ENCODE peak calls at places on chromosomes 4 and X, in seven cellular contexts. Y, E, G, U, L, Z and F are unnamed samples.

GRCh38 chrX:11407331-11408110 is 114.3 kb downstream of the AMELX start:
- DNase-seq in U (no peak), L (no peak), E (no peak), Y (peak; percentile 35), G (no peak), Z (no peak), F (no peak)

GRCh38 chr4:125726121-125726520 is 411.4 kb downstream of the FAT4 start:
- DNase-seq in Y (no peak), G (no peak), U (no peak), L (no peak), E (no peak), Z (no peak), F (no peak)

GRCh38 chr4:122953924-122954323 is 31.5 kb upstream of the NUDT6 start:
- DNase-seq in Y (no peak), Z (no peak), G (no peak), L (no peak), E (no peak), U (no peak), F (no peak)

GRCh38 chr4:42655921-42656735 is 777 bp downstream of the ATP8A1 start:
- DNase-seq in Y (peak; percentile 63), Z (peak; percentile 86), L (peak; percentile 37), E (no peak), G (peak; percentile 48), U (peak; percentile 35), F (peak; percentile 56)

GRCh38 chr4:102569200-102569599 is 68.0 kb downstream of the NFKB1 start:
- DNase-seq in L (no peak), U (peak; percentile 45), Y (no peak), E (no peak), G (no peak), Z (no peak), F (no peak)

GRCh38 chrX:19886888-19887531 is 390 bp downstream of the SH3KBP1 start:
- DNase-seq in L (no peak), E (no peak), Y (peak; percentile 5), Z (peak; percentile 7), G (peak; percentile 19), U (peak; percentile 60), F (peak; percentile 42)

GRCh38 chr4:7818676-7819041 is 121.0 kb downstream of the AFAP1 start:
- DNase-seq in Y (no peak), U (no peak), E (no peak), G (no peak), L (peak; percentile 25), Z (no peak), F (no peak)

GRCh38 chr4:31088600-31089230 is 368.5 kb downstream of the PCDH7 start:
- DNase-seq in E (peak; percentile 72), Y (peak; percentile 65), Z (no peak), G (no peak), U (no peak), L (no peak), F (no peak)

GRCh38 chr4:164224871-164225270 is 529.1 kb upstream of the SMIM31 start:
- DNase-seq in Y (no peak), L (no peak), Z (no peak), U (no peak), E (no peak), G (no peak), F (peak; percentile 53)

GRCh38 chrX:70444326-70445196 is at the start of gene DLG3:
- DNase-seq in G (peak; percentile 84), L (peak; percentile 37), Z (no peak), E (no peak), U (peak; percentile 60), Y (peak; percentile 30), F (peak; percentile 81)

GRCh38 chr4:2045518-2045951 is 13.6 kb upstream of the NAT8L start:
- DNase-seq in Z (peak; percentile 39), Y (peak; percentile 57), G (no peak), U (peak; percentile 41), L (no peak), E (no peak), F (no peak)

GRCh38 chr4:110196871-110197420 is 1.5 kb downstream of the ELOVL6 start:
- DNase-seq in Z (peak; percentile 51), G (peak; percentile 79), E (no peak), L (no peak), U (peak; percentile 70), Y (peak; percentile 10), F (peak; percentile 79)

GRCh38 chr4:102180080-102180479 is 165.2 kb downstream of the SLC39A8 start:
- DNase-seq in U (no peak), Z (no peak), G (no peak), L (no peak), Y (no peak), E (no peak), F (no peak)

GRCh38 chrX:48573690-48574269 is 504 bp upstream of the RBM3 start:
- DNase-seq in U (no peak), L (peak; percentile 28), G (no peak), E (no peak), Z (no peak), Y (no peak), F (no peak)

GRCh38 chrX:74234829-74235228 is 69.2 kb upstream of the ZCCHC13 start:
- DNase-seq in U (no peak), Y (peak; percentile 8), E (no peak), L (no peak), G (no peak), Z (no peak), F (no peak)

GRCh38 chr4:102139932-102140331 is 205.3 kb downstream of the SLC39A8 start:
- DNase-seq in Y (peak; percentile 88), Z (no peak), E (peak; percentile 36), G (no peak), L (no peak), U (no peak), F (no peak)

GRCh38 chrX:48515842-48516241 is 5.8 kb upstream of the EBP start:
- DNase-seq in Z (no peak), L (no peak), G (no peak), U (no peak), Y (no peak), E (no peak), F (no peak)

GRCh38 chr4:15832523-15833451 is 54.7 kb downstream of the CD38 start:
- DNase-seq in G (no peak), E (no peak), L (no peak), Y (no peak), Z (no peak), U (no peak), F (no peak)

GRCh38 chr4:189096717-189097116 is 844.0 kb upstream of the FRG1 start:
- DNase-seq in U (no peak), L (no peak), E (no peak), Z (no peak), Y (no peak), G (peak; percentile 71), F (no peak)

GRCh38 chrX:2464677-2465166 is 36.1 kb downstream of the DHRSX start:
- DNase-seq in L (no peak), Y (no peak), E (peak; percentile 99), Z (no peak), G (peak; percentile 61), U (no peak), F (peak; percentile 30)

GRCh38 chrX:2462780-2463179 is 38.0 kb downstream of the DHRSX start:
- DNase-seq in E (no peak), Z (no peak), U (no peak), Y (no peak), L (no peak), G (peak; percentile 74), F (peak; percentile 66)

GRCh38 chrX:2461711-2462016 is 39.1 kb downstream of the DHRSX start:
- DNase-seq in G (no peak), U (no peak), L (no peak), E (no peak), Z (no peak), Y (no peak), F (no peak)

GRCh38 chrX:2466876-2467656 is 33.7 kb downstream of the DHRSX start:
- DNase-seq in E (no peak), L (peak; percentile 61), G (no peak), Z (no peak), U (no peak), Y (no peak), F (peak; percentile 20)

GRCh38 chrX:2463973-2464676 is 36.7 kb downstream of the DHRSX start:
- DNase-seq in U (no peak), Z (no peak), E (peak; percentile 99), G (peak; percentile 77), L (no peak), Y (no peak), F (peak; percentile 49)
- TF ChIP-seq EZH2 in U (no peak), Z (no peak), E (no peak), G (no peak), L (no peak), Y (no peak), F (no peak)

DNA sequence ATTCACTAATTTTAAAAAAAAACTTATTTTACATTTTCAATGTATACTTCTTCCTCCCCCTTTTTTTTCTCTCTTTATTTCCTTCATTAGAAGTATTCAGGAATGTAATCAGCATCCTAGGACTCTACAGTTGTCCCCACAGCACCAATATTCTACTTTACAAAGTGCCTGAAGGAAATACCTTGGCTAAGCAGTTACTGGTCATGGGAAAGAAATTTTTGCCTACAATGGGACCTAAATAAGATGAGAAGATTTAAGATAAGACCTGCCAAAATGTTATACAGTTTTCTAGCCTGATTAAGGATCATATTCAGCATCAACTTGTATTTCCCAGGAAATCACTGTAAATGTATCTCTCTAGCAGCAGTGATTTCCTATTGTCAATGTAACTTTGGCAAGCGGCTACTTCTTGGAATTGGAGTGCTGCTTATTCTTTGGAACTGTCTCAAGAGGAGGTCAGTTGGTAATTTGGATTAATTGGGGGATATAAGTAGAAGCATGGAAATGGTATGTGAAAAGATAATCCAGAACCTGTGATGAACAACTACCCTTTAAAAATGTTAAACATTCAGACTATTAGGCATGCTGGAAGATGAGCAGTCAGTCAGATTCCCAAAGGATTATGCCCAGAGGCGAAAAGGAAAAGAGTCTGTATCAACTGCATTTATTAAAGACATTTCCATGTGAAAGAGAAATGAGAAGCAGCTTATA is 62.7 kb downstream of the SEC24D start:
- DNase-seq in L (no peak), G (no peak), E (no peak), Y (no peak), Z (no peak), U (peak; percentile 46), F (no peak)
- H3K4me1 ChIP-seq in L (peaks cover 37% of the 10 kb centered on the region), G (peaks cover 19% of the 10 kb centered on the region), E (peaks cover 2% of the 10 kb centered on the region), Y (peaks cover 8% of the 10 kb centered on the region), Z (peaks cover 11% of the 10 kb centered on the region), U (peaks cover 51% of the 10 kb centered on the region), F (peaks cover 4% of the 10 kb centered on the region)

DNA sequence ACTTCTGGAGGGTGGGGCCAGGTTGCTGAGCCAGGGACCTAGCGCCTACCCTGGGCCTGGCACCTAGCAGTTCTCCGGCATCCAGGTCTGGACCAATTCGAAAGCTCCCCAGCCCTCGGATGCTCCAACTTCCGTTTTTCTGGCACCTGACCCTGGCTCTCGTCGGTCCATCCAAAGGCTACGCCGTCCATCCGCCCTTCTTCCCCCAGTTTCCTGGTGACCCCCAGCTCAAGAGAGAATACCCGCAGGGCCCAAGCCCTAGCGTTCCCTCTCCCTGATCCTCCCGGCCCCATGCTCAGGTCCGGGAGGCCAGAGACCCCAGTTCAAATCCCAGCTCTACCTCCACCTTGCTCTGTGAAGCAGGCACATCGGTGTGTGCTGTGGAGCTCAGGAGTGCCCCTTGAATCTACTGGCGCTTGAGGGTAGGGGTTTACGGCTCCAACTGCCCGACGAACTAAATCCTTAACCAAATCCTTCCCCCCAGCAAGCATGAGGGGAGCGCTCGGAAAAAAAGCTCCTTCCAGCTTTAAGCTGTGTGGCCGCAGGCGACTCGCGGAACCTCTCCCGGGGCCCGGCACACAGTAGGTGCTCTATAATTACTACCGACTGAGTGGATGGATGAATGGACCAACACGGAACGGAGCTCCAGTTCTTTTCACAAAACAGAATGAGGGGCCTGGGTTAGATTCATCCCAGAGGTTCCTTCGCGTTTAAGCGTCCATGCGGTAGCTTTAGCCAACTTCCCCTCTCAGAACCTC is 1.1 kb downstream of the CRMP1 start:
- DNase-seq in Z (no peak), G (no peak), U (no peak), E (no peak), Y (no peak), L (no peak), F (peak; percentile 23)
- TF ChIP-seq EZH2phosphoT487 in Z (no peak), G (no peak), U (no peak), E (no peak), Y (no peak), L (no peak), F (peak; percentile 87)

GRCh38 chr4:5888222-5888701 is 4.6 kb downstream of the CRMP1 start:
- DNase-seq in Y (no peak), U (no peak), Z (no peak), G (peak; percentile 87), L (peak; percentile 68), E (no peak), F (peak; percentile 92)
- TF ChIP-seq EZH2 in Y (no peak), U (no peak), Z (no peak), G (no peak), L (peak; percentile 35), E (no peak), F (no peak)